ENCODE peak calls at places on chromosomes 5 and 9, in six cellular contexts. D, N, P, Q, A and O are unnamed samples.

GRCh38 chr9:81848472-81848871 is 79.8 kb upstream of the SPATA31D4 start:
- DNase-seq in N (no peak), P (peak), D (peak), A (no peak), Q (no peak), O (peak)

GRCh38 chr5:127567026-127567768 is 49.8 kb downstream of the PRRC1 start:
- DNase-seq in N (no peak), A (no peak), P (no peak), Q (no peak), D (no peak), O (no peak)

GRCh38 chr5:125659316-125660071 is 763.7 kb upstream of the GRAMD2B start:
- DNase-seq in N (no peak), A (no peak), P (peak), Q (no peak), D (no peak), O (peak)

GRCh38 chr9:130117376-130117775 is 54.8 kb upstream of the NCS1 start:
- DNase-seq in D (no peak), N (no peak), P (no peak), A (no peak), Q (no peak), O (no peak)

GRCh38 chr9:87516222-87516930 is 18.7 kb downstream of the DAPK1 start:
- DNase-seq in D (peak), N (no peak), Q (no peak), P (peak), A (no peak), O (no peak)

GRCh38 chr9:68981825-68982224 is 32.1 kb downstream of the PRKACG start:
- DNase-seq in Q (no peak), D (no peak), N (no peak), A (no peak), P (no peak), O (no peak)

GRCh38 chr9:18775969-18776368 is 257.0 kb downstream of the SAXO1 start:
- DNase-seq in N (no peak), D (no peak), Q (no peak), P (no peak), A (no peak), O (no peak)

GRCh38 chr9:131875828-131876485 is 136.1 kb upstream of the RAPGEF1 start:
- DNase-seq in D (no peak), Q (no peak), P (peak), N (no peak), A (no peak), O (peak)

GRCh38 chr9:116383956-116384355 is 230.4 kb downstream of the PAPPA start:
- DNase-seq in N (no peak), D (no peak), Q (no peak), A (no peak), P (no peak), O (peak)

GRCh38 chr9:97903168-97903567 is 19.1 kb downstream of the TRMO start:
- DNase-seq in D (no peak), A (no peak), N (no peak), Q (no peak), P (no peak), O (no peak)

GRCh38 chr5:157734466-157734865 is 3.2 kb downstream of the THG1L start:
- DNase-seq in A (no peak), N (no peak), P (no peak), Q (no peak), D (peak), O (no peak)

GRCh38 chr5:64147849-64148441 is 17.7 kb upstream of the RNF180 start:
- DNase-seq in D (peak), N (peak), P (peak), Q (peak), A (no peak), O (peak)

GRCh38 chr9:123928471-123929176 is 1.3 kb downstream of the DENND1A start:
- DNase-seq in Q (peak), P (peak), N (peak), D (no peak), A (no peak), O (peak)

GRCh38 chr9:19551124-19551929 is 142.5 kb downstream of the ACER2 start:
- DNase-seq in P (no peak), N (peak), A (no peak), Q (no peak), D (no peak), O (peak)

GRCh38 chr9:34554211-34555001 is 31.6 kb upstream of the ENHO start:
- DNase-seq in A (no peak), P (no peak), N (no peak), Q (peak), D (no peak), O (no peak)

DNA sequence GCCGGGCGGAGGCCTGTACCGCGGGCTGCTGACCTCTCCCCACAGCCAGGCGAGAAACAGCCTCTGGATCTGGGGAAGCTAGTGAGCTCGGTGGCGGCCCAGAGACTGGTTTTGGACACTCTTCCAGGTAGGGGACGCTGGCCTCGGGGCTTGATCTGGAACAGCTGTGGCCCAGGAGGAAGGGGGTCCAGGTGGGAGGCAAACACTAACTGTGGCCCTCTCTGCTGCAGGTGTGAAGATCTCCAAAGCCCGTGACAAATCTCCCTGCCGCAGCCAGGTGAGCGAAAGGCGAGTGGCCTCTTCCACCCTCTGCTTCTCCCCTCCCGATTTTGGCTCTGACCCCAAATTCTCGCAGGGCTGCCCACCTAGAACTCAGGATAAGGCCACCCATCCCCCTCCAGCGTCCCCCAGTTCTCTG is 13.1 kb upstream of the SLC34A1 start:
- DNase-seq in N (no peak), A (no peak), D (no peak), P (no peak), Q (no peak), O (no peak)
- H2AFZ ChIP-seq in N (no peak), A (peak), D (peak), P (peak), Q (no peak), O (peak)

DNA sequence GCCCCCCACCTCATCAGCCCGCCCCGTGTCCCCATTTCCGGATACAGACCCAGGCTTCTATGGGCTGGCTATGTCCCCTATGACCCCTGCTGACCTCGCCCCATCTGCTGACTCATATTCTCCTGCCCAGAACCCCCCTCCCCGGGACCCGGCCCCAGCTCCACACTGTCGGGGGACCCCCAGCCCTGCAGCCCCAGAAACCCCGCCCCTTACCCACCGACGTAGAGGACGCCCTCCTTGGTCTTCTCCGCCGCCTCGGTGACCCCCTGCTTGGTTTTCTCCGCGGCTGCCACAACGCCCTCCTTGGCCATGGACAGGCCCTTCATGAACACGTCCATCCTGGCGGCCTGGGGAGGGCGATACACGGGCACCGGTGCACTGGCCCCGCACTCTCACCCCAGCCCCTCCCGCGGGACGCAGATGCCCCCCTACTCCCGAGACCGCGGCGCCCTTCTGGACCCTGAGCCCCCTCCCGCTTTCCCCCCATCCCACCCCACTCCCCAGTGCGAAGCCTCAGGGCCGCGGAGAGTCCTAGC is 949 bp downstream of the SNCB start:
- DNase-seq in P (no peak), D (no peak), N (no peak), A (no peak), Q (peak), O (no peak)
- H2AFZ ChIP-seq in P (no peak), D (no peak), N (no peak), A (no peak), Q (no peak), O (no peak)

GRCh38 chr5:135834639-135835529 is at the start of gene SLC25A48:
- DNase-seq in N (peak), P (no peak), Q (peak), D (peak), A (no peak), O (peak)
- H2AFZ ChIP-seq in N (peak), P (peak), Q (peak), D (peak), A (peak), O (peak)

GRCh38 chr5:45089870-45090269 is 281.1 kb downstream of the MRPS30 start:
- DNase-seq in D (no peak), P (no peak), N (no peak), Q (no peak), A (no peak), O (no peak)
- H2AFZ ChIP-seq in D (no peak), P (no peak), N (no peak), Q (no peak), A (no peak), O (no peak)

GRCh38 chr9:129028192-129028966 is at the start of gene SH3GLB2:
- DNase-seq in D (peak), Q (peak), N (peak), A (peak), P (peak), O (peak)
- H2AFZ ChIP-seq in D (peak), Q (peak), N (peak), A (peak), P (peak), O (peak)

DNA sequence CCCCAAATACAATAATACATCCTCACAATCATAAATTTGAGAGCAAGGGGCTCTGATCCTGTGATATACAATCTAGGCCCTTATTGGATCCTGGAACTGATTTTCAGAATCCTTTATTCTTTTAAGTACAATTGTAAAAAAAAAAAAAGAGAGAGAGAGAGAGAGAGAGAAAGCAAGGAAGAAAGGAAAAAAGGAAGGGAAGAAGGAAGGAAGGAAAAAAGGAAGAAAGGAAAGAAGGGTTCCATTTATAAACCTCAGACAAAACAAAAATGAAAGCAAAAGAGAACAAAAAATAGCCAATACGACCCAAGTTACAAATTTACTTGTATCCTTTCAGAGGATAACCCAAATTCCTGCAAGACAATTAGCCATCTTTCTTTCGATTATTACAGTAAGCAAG is 543.1 kb downstream of the RAB3C start:
- DNase-seq in P (no peak), N (no peak), D (no peak), A (no peak), Q (no peak), O (no peak)
- H2AFZ ChIP-seq in P (no peak), N (peak), D (no peak), A (no peak), Q (peak), O (peak)

GRCh38 chr5:172956936-172957335 is 2.3 kb upstream of the RPL26L1 start:
- DNase-seq in D (no peak), N (no peak), Q (no peak), P (no peak), A (no peak), O (no peak)
- H2AFZ ChIP-seq in D (no peak), N (no peak), Q (no peak), P (no peak), A (no peak), O (no peak)

DNA sequence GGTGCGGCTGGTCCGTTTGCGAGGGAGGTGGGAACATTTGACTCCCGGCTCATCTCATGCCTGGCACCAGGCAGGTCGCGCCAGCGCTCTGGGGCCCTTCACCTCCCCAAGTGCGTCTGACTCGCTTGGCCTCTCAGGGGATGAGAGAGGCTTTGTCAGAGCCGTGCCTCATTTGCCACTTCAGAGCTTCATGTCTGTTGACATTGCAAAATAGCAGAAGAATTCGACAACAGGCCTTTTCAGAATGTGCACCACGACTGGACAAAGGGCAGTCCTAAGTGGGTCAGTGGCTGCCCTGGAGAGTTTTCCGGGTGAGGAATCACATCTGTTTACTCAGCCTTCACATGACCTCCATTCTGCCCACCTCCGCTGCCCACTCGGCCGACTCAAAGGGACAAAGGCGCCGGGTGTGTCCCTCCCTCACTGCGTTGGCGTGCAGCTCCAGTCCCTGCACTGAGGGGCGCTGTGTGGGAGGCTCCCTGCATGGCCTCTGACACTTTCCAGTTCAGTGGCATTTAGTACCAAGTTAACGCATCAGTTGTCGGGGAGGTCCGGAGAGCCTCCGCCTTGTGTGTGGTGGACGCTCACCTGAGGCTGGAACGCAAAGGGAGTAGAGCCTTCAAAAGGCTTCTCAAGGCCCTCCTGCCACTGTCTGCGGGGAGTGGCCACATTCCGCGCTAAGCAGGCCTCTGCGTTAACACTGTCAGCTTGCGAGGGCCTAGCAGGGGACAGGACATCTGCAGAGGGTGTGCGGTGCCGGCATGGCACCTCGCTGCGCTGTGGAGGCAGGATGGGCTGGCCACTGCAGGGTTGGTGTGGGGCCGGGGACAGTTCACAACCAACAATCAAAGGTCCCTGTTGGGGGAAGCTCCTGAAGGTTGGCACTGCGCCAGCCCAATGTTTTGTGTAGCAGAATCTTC is 171.5 kb downstream of the NXNL2 start:
- DNase-seq in A (no peak), P (peak), Q (peak), D (peak), N (no peak), O (no peak)
- H2AFZ ChIP-seq in A (no peak), P (peak), Q (no peak), D (no peak), N (no peak), O (peak)

DNA sequence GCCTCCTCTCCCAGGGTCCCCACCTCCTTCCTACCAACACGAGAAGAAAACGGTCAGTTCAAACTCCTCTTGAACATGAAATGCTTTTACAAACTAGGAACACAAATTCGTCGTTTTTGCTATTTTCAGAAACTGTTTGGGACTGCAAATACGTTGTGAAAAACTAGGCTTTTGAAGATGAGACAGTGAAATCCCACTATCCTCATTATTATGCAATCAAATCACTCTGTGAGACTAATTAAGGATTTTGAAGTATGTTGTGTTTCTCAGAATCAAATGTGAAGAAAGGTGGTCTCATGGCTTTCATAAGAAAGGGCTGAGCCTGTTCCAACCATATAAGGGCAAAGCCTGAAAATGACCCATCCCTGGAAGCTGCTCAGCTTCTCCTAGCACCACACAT is 33.2 kb downstream of the CDH6 start:
- DNase-seq in Q (no peak), D (no peak), N (no peak), A (no peak), P (no peak), O (no peak)
- H2AFZ ChIP-seq in Q (no peak), D (no peak), N (no peak), A (no peak), P (no peak), O (no peak)